ENCODE peak calls at places on chromosomes 6 and 20, in six cellular contexts. One of them, this sample, is unnamed.
A peak's percentile ranks its signal among the peaks of the same experiment; 100 is the strongest.

GRCh38 chr6:150783818-150784217 is 81.7 kb upstream of the MTHFD1L start:
- DNase-seq in activated CD8-positive, alpha-beta memory T cell treated with anti-CD3 and anti-CD28 coated beads, Interleukin-2, amount 50 U/mL, for 48 hours: no peak
- DNase-seq in suprapubic skin: no peak
- DNase-seq in skeletal muscle cell: no peak
- DNase-seq in epithelial cell of esophagus: no peak
- DNase-seq in NCI-H510A treated with DMSO at 0.1 percent for 48 hours: no peak
- DNase-seq in this sample: no peak

GRCh38 chr6:144007779-144008500 is at the start of gene PLAGL1:
- DNase-seq in NCI-H510A treated with DMSO at 0.1 percent for 48 hours: no peak
- DNase-seq in activated CD8-positive, alpha-beta memory T cell treated with anti-CD3 and anti-CD28 coated beads, Interleukin-2, amount 50 U/mL, for 48 hours: peak; percentile 60
- DNase-seq in suprapubic skin: peak; percentile 80
- DNase-seq in epithelial cell of esophagus: peak; percentile 47
- DNase-seq in skeletal muscle cell: no peak
- DNase-seq in this sample: peak; percentile 35

GRCh38 chr6:39923394-39923793 is 10.9 kb downstream of the MOCS1 start:
- DNase-seq in NCI-H510A treated with DMSO at 0.1 percent for 48 hours: peak; percentile 61
- DNase-seq in suprapubic skin: no peak
- DNase-seq in epithelial cell of esophagus: peak; percentile 19
- DNase-seq in skeletal muscle cell: no peak
- DNase-seq in activated CD8-positive, alpha-beta memory T cell treated with anti-CD3 and anti-CD28 coated beads, Interleukin-2, amount 50 U/mL, for 48 hours: no peak
- DNase-seq in this sample: no peak

GRCh38 chr6:164477126-164477525 is 832.3 kb downstream of the C6orf118 start:
- DNase-seq in NCI-H510A treated with DMSO at 0.1 percent for 48 hours: no peak
- DNase-seq in suprapubic skin: no peak
- DNase-seq in activated CD8-positive, alpha-beta memory T cell treated with anti-CD3 and anti-CD28 coated beads, Interleukin-2, amount 50 U/mL, for 48 hours: no peak
- DNase-seq in epithelial cell of esophagus: no peak
- DNase-seq in skeletal muscle cell: no peak
- DNase-seq in this sample: no peak

GRCh38 chr20:58496429-58496769 is 18.8 kb downstream of the APCDD1L start:
- DNase-seq in epithelial cell of esophagus: no peak
- DNase-seq in activated CD8-positive, alpha-beta memory T cell treated with anti-CD3 and anti-CD28 coated beads, Interleukin-2, amount 50 U/mL, for 48 hours: no peak
- DNase-seq in skeletal muscle cell: no peak
- DNase-seq in suprapubic skin: no peak
- DNase-seq in NCI-H510A treated with DMSO at 0.1 percent for 48 hours: no peak
- DNase-seq in this sample: no peak

GRCh38 chr6:25524542-25524941 is 127.5 kb upstream of the SCGN start:
- DNase-seq in skeletal muscle cell: no peak
- DNase-seq in suprapubic skin: no peak
- DNase-seq in NCI-H510A treated with DMSO at 0.1 percent for 48 hours: no peak
- DNase-seq in epithelial cell of esophagus: no peak
- DNase-seq in activated CD8-positive, alpha-beta memory T cell treated with anti-CD3 and anti-CD28 coated beads, Interleukin-2, amount 50 U/mL, for 48 hours: no peak
- DNase-seq in this sample: no peak

GRCh38 chr20:62376112-62377063 is 9.3 kb upstream of the LAMA5 start:
- DNase-seq in suprapubic skin: no peak
- DNase-seq in NCI-H510A treated with DMSO at 0.1 percent for 48 hours: no peak
- DNase-seq in activated CD8-positive, alpha-beta memory T cell treated with anti-CD3 and anti-CD28 coated beads, Interleukin-2, amount 50 U/mL, for 48 hours: no peak
- DNase-seq in epithelial cell of esophagus: peak; percentile 76
- DNase-seq in skeletal muscle cell: no peak
- DNase-seq in this sample: no peak

GRCh38 chr6:38739532-38739931 is 24.4 kb downstream of the DNAH8 start:
- DNase-seq in activated CD8-positive, alpha-beta memory T cell treated with anti-CD3 and anti-CD28 coated beads, Interleukin-2, amount 50 U/mL, for 48 hours: no peak
- DNase-seq in skeletal muscle cell: no peak
- DNase-seq in suprapubic skin: no peak
- DNase-seq in NCI-H510A treated with DMSO at 0.1 percent for 48 hours: peak; percentile 9
- DNase-seq in epithelial cell of esophagus: no peak
- DNase-seq in this sample: no peak

GRCh38 chr6:90406142-90406794 is 109.6 kb upstream of the BACH2 start:
- DNase-seq in epithelial cell of esophagus: peak; percentile 91
- DNase-seq in suprapubic skin: no peak
- DNase-seq in skeletal muscle cell: peak; percentile 45
- DNase-seq in NCI-H510A treated with DMSO at 0.1 percent for 48 hours: no peak
- DNase-seq in activated CD8-positive, alpha-beta memory T cell treated with anti-CD3 and anti-CD28 coated beads, Interleukin-2, amount 50 U/mL, for 48 hours: no peak
- DNase-seq in this sample: no peak

GRCh38 chr20:18739785-18740184 is 73.8 kb upstream of the SCP2D1 start:
- DNase-seq in epithelial cell of esophagus: no peak
- DNase-seq in suprapubic skin: no peak
- DNase-seq in skeletal muscle cell: peak; percentile 93
- DNase-seq in activated CD8-positive, alpha-beta memory T cell treated with anti-CD3 and anti-CD28 coated beads, Interleukin-2, amount 50 U/mL, for 48 hours: no peak
- DNase-seq in NCI-H510A treated with DMSO at 0.1 percent for 48 hours: peak; percentile 27
- DNase-seq in this sample: no peak

GRCh38 chr20:57080796-57081195 is 185.6 kb downstream of the BMP7 start:
- DNase-seq in epithelial cell of esophagus: no peak
- DNase-seq in suprapubic skin: no peak
- DNase-seq in NCI-H510A treated with DMSO at 0.1 percent for 48 hours: no peak
- DNase-seq in skeletal muscle cell: no peak
- DNase-seq in activated CD8-positive, alpha-beta memory T cell treated with anti-CD3 and anti-CD28 coated beads, Interleukin-2, amount 50 U/mL, for 48 hours: no peak
- DNase-seq in this sample: no peak

GRCh38 chr6:30263734-30264133 is 50.5 kb upstream of the TRIM26 start:
- DNase-seq in suprapubic skin: no peak
- DNase-seq in activated CD8-positive, alpha-beta memory T cell treated with anti-CD3 and anti-CD28 coated beads, Interleukin-2, amount 50 U/mL, for 48 hours: no peak
- DNase-seq in epithelial cell of esophagus: peak; percentile 42
- DNase-seq in NCI-H510A treated with DMSO at 0.1 percent for 48 hours: no peak
- DNase-seq in skeletal muscle cell: no peak
- DNase-seq in this sample: no peak

GRCh38 chr6:134689177-134689576 is 260.7 kb downstream of the ALDH8A1 start:
- DNase-seq in epithelial cell of esophagus: peak; percentile 25
- DNase-seq in skeletal muscle cell: no peak
- DNase-seq in suprapubic skin: no peak
- DNase-seq in activated CD8-positive, alpha-beta memory T cell treated with anti-CD3 and anti-CD28 coated beads, Interleukin-2, amount 50 U/mL, for 48 hours: no peak
- DNase-seq in NCI-H510A treated with DMSO at 0.1 percent for 48 hours: no peak
- DNase-seq in this sample: no peak

GRCh38 chr20:39993737-39994136 is 695.3 kb downstream of the MAFB start:
- DNase-seq in epithelial cell of esophagus: no peak
- DNase-seq in skeletal muscle cell: no peak
- DNase-seq in activated CD8-positive, alpha-beta memory T cell treated with anti-CD3 and anti-CD28 coated beads, Interleukin-2, amount 50 U/mL, for 48 hours: no peak
- DNase-seq in suprapubic skin: no peak
- DNase-seq in NCI-H510A treated with DMSO at 0.1 percent for 48 hours: peak; percentile 57
- DNase-seq in this sample: no peak

GRCh38 chr6:122817362-122817761 is 28.3 kb downstream of the SMPDL3A start:
- DNase-seq in NCI-H510A treated with DMSO at 0.1 percent for 48 hours: no peak
- DNase-seq in epithelial cell of esophagus: no peak
- DNase-seq in activated CD8-positive, alpha-beta memory T cell treated with anti-CD3 and anti-CD28 coated beads, Interleukin-2, amount 50 U/mL, for 48 hours: no peak
- DNase-seq in suprapubic skin: no peak
- DNase-seq in skeletal muscle cell: no peak
- DNase-seq in this sample: no peak

GRCh38 chr6:110326609-110327008 is 31.5 kb downstream of the METTL24 start:
- DNase-seq in NCI-H510A treated with DMSO at 0.1 percent for 48 hours: no peak
- DNase-seq in epithelial cell of esophagus: no peak
- DNase-seq in suprapubic skin: no peak
- DNase-seq in skeletal muscle cell: no peak
- DNase-seq in activated CD8-positive, alpha-beta memory T cell treated with anti-CD3 and anti-CD28 coated beads, Interleukin-2, amount 50 U/mL, for 48 hours: no peak
- DNase-seq in this sample: no peak

GRCh38 chr6:85383042-85383441 is 66.8 kb upstream of the NT5E start:
- DNase-seq in skeletal muscle cell: no peak
- DNase-seq in NCI-H510A treated with DMSO at 0.1 percent for 48 hours: no peak
- DNase-seq in activated CD8-positive, alpha-beta memory T cell treated with anti-CD3 and anti-CD28 coated beads, Interleukin-2, amount 50 U/mL, for 48 hours: no peak
- DNase-seq in suprapubic skin: no peak
- DNase-seq in epithelial cell of esophagus: no peak
- DNase-seq in this sample: no peak